ENCODE peak calls at places on chromosome 16, in five cellular contexts. K is OCI-LY7, F is testis, R is neural progenitor cell, D is K562. U is an unnamed sample.
A peak's percentile ranks its signal among the peaks of the same experiment; 100 is the strongest.

GRCh38 chr16:88447881-88448280 is 5.2 kb upstream of the ZFPM1 start:
- DNase-seq in K (no peak), F (no peak), R (no peak), D (no peak), U (no peak)

GRCh38 chr16:64455275-64455674 is 666.6 kb downstream of the CDH11 start:
- DNase-seq in K (peak; percentile 39), F (no peak), R (no peak), D (no peak), U (no peak)

GRCh38 chr16:30927789-30928378 is 4.5 kb downstream of the FBXL19 start:
- DNase-seq in K (peak; percentile 66), F (peak; percentile 90), R (peak; percentile 81), D (peak; percentile 70), U (peak; percentile 58)

GRCh38 chr16:87555647-87556046 is 46.7 kb upstream of the JPH3 start:
- DNase-seq in K (no peak), F (no peak), R (no peak), D (no peak), U (no peak)

GRCh38 chr16:80058236-80058635 is 457.7 kb upstream of the MAF start:
- DNase-seq in K (no peak), F (peak; percentile 42), R (no peak), D (no peak), U (peak; percentile 86)

GRCh38 chr16:15966420-15967222 is 17.2 kb downstream of the ABCC1 start:
- DNase-seq in K (no peak), F (no peak), R (no peak), D (no peak), U (no peak)

GRCh38 chr16:760498-761343 is at the start of gene MSLN:
- DNase-seq in K (no peak), F (no peak), R (no peak), D (no peak), U (peak; percentile 48)

GRCh38 chr16:2598723-2599122 is 60.9 kb downstream of the PDPK1 start:
- DNase-seq in K (no peak), F (peak; percentile 13), R (no peak), D (no peak), U (no peak)

GRCh38 chr16:24858219-24859041 is 12.7 kb downstream of the SLC5A11 start:
- DNase-seq in K (peak; percentile 46), F (peak; percentile 65), R (peak; percentile 87), D (peak; percentile 74), U (peak; percentile 31)

GRCh38 chr16:28273511-28273910 is 18.8 kb upstream of the SBK1 start:
- DNase-seq in K (no peak), F (no peak), R (no peak), D (no peak), U (no peak)

GRCh38 chr16:64952177-64952576 is 169.7 kb downstream of the CDH11 start:
- DNase-seq in K (no peak), F (no peak), R (no peak), D (no peak), U (no peak)

GRCh38 chr16:13492046-13492445 is 427.9 kb upstream of the ERCC4 start:
- DNase-seq in K (no peak), F (no peak), R (no peak), D (no peak), U (no peak)

GRCh38 chr16:7910116-7910515 is 577.5 kb downstream of the RBFOX1 start:
- DNase-seq in K (no peak), F (no peak), R (no peak), D (no peak), U (no peak)

GRCh38 chr16:81461756-81462155 is 17.1 kb downstream of the CMIP start:
- DNase-seq in K (no peak), F (no peak), R (no peak), D (no peak), U (no peak)

GRCh38 chr16:52456368-52456767 is 90.6 kb downstream of the TOX3 start:
- DNase-seq in K (no peak), F (no peak), R (peak; percentile 29), D (no peak), U (no peak)

GRCh38 chr16:65196696-65197095 is 74.8 kb upstream of the CDH11 start:
- DNase-seq in K (no peak), F (no peak), R (no peak), D (no peak), U (no peak)

GRCh38 chr16:64392456-64392855 is 729.4 kb downstream of the CDH11 start:
- DNase-seq in K (no peak), F (no peak), R (no peak), D (no peak), U (no peak)

GRCh38 chr16:2043296-2043979 is 4.2 kb downstream of the NTHL1 start:
- DNase-seq in K (no peak), F (no peak), R (no peak), D (no peak), U (no peak)

GRCh38 chr16:63461248-63461841 is 1425.1 kb upstream of the CDH8 start:
- DNase-seq in K (peak; percentile 45), F (peak; percentile 69), R (peak; percentile 73), D (no peak), U (no peak)

GRCh38 chr16:1493746-1494094 is 560 bp downstream of the TELO2 start:
- DNase-seq in K (peak; percentile 35), F (no peak), R (peak; percentile 60), D (no peak), U (no peak)

GRCh38 chr16:19071811-19072777 is 4.7 kb downstream of the COQ7 start:
- DNase-seq in K (peak; percentile 67), F (peak; percentile 76), R (peak; percentile 66), D (peak; percentile 43), U (no peak)

GRCh38 chr16:1960665-1961630 is 1.6 kb downstream of the NDUFB10 start:
- DNase-seq in K (peak; percentile 69), F (no peak), R (peak; percentile 37), D (no peak), U (no peak)

GRCh38 chr16:23048164-23048563 is 101.1 kb downstream of the USP31 start:
- DNase-seq in K (no peak), F (no peak), R (no peak), D (no peak), U (no peak)

DNA sequence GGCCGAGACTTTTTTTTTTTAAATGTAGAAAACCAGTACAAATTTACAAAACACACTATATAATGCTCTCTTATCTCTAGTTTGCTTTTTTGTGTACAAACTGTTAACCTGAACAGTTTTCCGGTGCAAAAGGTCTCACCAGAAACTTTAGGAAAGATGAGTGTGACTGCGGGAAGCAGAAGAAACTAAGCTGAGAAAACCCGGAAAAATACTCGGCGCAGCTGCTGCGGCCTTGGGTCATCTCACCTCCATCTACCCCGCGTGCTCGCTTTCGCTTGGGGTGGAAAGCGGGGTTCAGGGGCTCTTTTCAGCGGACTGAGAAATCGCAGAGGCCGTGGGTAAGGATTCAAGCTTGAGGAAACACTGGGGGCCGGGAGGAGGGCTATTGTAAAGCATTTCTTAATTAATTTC is 1.8 kb downstream of the SALL1 start:
- DNase-seq in K (no peak), F (no peak), R (peak; percentile 30), D (no peak), U (no peak)
- H3K27ac ChIP-seq in K (no peak overlapping the region), F (no peak overlapping the region), R (peak overlapping the region; percentile 97), D (no peak overlapping the region), U (peak overlapping the region; percentile 97)

GRCh38 chr16:75088226-75088625 is 28.4 kb downstream of the LDHD start:
- DNase-seq in K (no peak), F (peak; percentile 42), R (no peak), D (no peak), U (no peak)

GRCh38 chr16:75087040-75087979 is 29.3 kb downstream of the LDHD start:
- DNase-seq in K (no peak), F (peak; percentile 26), R (no peak), D (peak; percentile 77), U (peak; percentile 51)

GRCh38 chr16:75083826-75084225 is 32.8 kb downstream of the LDHD start:
- DNase-seq in K (no peak), F (no peak), R (no peak), D (no peak), U (no peak)

GRCh38 chr16:75085556-75085955 is 31.0 kb downstream of the LDHD start:
- DNase-seq in K (no peak), F (no peak), R (no peak), D (no peak), U (no peak)

GRCh38 chr16:75086281-75086680 is 30.3 kb downstream of the LDHD start:
- DNase-seq in K (no peak), F (no peak), R (no peak), D (no peak), U (no peak)
- H3K4me1 ChIP-seq in K (peaks cover 7% of the 10 kb centered on the region), F (peaks cover 11% of the 10 kb centered on the region), R (peaks cover 12% of the 10 kb centered on the region), D (peaks cover 67% of the 10 kb centered on the region), U (no peaks in the 10 kb centered on the region)

GRCh38 chr16:73054131-73054496 is 6.2 kb upstream of the ZFHX3 start:
- DNase-seq in K (no peak), F (no peak), R (no peak), D (no peak), U (no peak)

GRCh38 chr16:73053379-73054130 is 5.6 kb upstream of the ZFHX3 start:
- DNase-seq in K (no peak), F (no peak), R (no peak), D (no peak), U (no peak)

GRCh38 chr16:73051903-73052302 is 4.0 kb upstream of the ZFHX3 start:
- DNase-seq in K (no peak), F (no peak), R (no peak), D (no peak), U (no peak)

GRCh38 chr16:73052441-73053030 is 4.6 kb upstream of the ZFHX3 start:
- DNase-seq in K (no peak), F (no peak), R (peak; percentile 72), D (no peak), U (no peak)

DNA sequence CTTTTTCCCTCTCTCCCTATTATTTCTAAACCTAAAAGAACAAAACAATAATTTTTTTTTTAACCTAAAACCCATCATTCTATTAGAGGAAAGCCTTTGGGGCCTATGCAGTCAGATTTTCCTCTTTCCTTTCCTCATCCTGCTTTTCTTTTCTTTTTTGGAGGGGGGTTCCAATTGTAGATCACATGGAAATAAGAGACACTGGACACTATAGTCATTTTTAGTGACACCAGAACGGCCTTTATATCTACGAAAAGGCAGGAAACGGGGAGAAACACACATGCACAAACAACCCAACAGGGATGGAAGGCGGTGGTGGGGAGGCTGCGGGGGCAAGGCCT is 5.1 kb upstream of the ZFHX3 start:
- DNase-seq in K (no peak), F (no peak), R (no peak), D (no peak), U (no peak)
- H3K27ac ChIP-seq in K (no peak overlapping the region), F (no peak overlapping the region), R (no peak overlapping the region), D (no peak overlapping the region), U (peak overlapping the region; percentile 99)

GRCh38 chr16:3822366-3823045 is 58.0 kb downstream of the CREBBP start:
- DNase-seq in K (no peak), F (no peak), R (no peak), D (no peak), U (peak; percentile 40)

GRCh38 chr16:3825940-3826339 is 54.6 kb downstream of the CREBBP start:
- DNase-seq in K (no peak), F (no peak), R (no peak), D (no peak), U (no peak)

GRCh38 chr16:3825103-3825502 is 55.4 kb downstream of the CREBBP start:
- DNase-seq in K (no peak), F (no peak), R (no peak), D (no peak), U (no peak)

GRCh38 chr16:3824121-3824795 is 56.3 kb downstream of the CREBBP start:
- DNase-seq in K (no peak), F (peak; percentile 36), R (no peak), D (no peak), U (no peak)

DNA sequence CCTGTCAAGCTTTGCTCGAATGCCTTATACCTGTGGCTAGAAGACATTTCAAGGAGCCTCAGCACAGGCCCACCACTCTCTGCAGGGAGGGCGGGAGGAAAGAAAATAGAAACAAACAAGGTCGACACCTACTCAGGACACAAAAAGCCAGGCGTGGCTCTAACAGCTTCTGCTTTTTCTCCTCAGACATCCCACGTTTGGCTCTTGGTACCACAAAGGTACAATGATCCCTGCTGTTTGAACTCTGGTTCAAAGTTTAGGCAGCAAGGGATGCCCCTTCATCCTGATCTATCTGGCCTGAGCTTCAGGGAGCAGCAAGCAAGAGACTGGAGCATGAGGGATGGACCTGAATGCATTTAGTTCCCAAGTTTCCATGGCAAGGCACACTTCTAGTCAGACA is 57.1 kb downstream of the CREBBP start:
- DNase-seq in K (no peak), F (no peak), R (no peak), D (no peak), U (no peak)
- H3K4me1 ChIP-seq in K (peaks cover 11% of the 10 kb centered on the region), F (peaks cover 47% of the 10 kb centered on the region), R (peaks cover 23% of the 10 kb centered on the region), D (peaks cover 22% of the 10 kb centered on the region), U (peaks cover 30% of the 10 kb centered on the region)

U was measured in uterus.